ENCODE peak calls at places on chromosomes 11 and 22, in six cellular contexts. P is RPMI8226, Z is ovary, O is WTC11, E is KG1, Y is SK-N-MC. N is an unnamed sample.

GRCh38 chr11:63908631-63909491 is 8.1 kb downstream of the RCOR2 start:
- DNase-seq in P (no peak), Z (peak; percentile 78), O (no peak), E (no peak), Y (no peak), N (no peak)

GRCh38 chr11:2857276-2857675 is 28.3 kb downstream of the CDKN1C start:
- DNase-seq in P (no peak), Z (no peak), O (no peak), E (no peak), Y (no peak), N (no peak)

GRCh38 chr22:23888615-23889401 is 5.4 kb upstream of the MIF start:
- DNase-seq in P (no peak), Z (peak; percentile 44), O (no peak), E (no peak), Y (no peak), N (peak; percentile 53)

GRCh38 chr22:23831781-23832180 is 7.0 kb downstream of the DERL3 start:
- DNase-seq in P (no peak), Z (no peak), O (no peak), E (no peak), Y (no peak), N (no peak)

GRCh38 chr22:31891366-31892079 is 52.8 kb upstream of the YWHAH start:
- DNase-seq in P (no peak), Z (no peak), O (no peak), E (no peak), Y (no peak), N (no peak)

GRCh38 chr11:10934293-10934850 is 76.5 kb upstream of the ZBED5 start:
- DNase-seq in P (peak; percentile 26), Z (peak; percentile 26), O (no peak), E (no peak), Y (no peak), N (no peak)

GRCh38 chr22:43438666-43439347 is 27.0 kb downstream of the MPPED1 start:
- DNase-seq in P (no peak), Z (no peak), O (no peak), E (no peak), Y (no peak), N (no peak)

GRCh38 chr11:84089072-84090057 is 803.2 kb upstream of the CCDC90B start:
- DNase-seq in P (peak; percentile 4), Z (no peak), O (no peak), E (no peak), Y (peak; percentile 50), N (no peak)